ENCODE peak calls at places on chromosomes 3 and 15, in six cellular contexts. One of them, this sample, is unnamed.

GRCh38 chr3:119662604-119663377 is 2.4 kb upstream of the POPDC2 start:
- DNase-seq in NCI-H748 treated with DMSO at 0.1 percent for 48 hours: no peak
- DNase-seq in left colon: no peak
- DNase-seq in PC-3: peak; percentile 70
- DNase-seq in adrenal gland: no peak
- DNase-seq in Right ventricle myocardium inferior: no peak
- DNase-seq in this sample: no peak

GRCh38 chr15:40405501-40406381 is at the start of gene IVD:
- DNase-seq in NCI-H748 treated with DMSO at 0.1 percent for 48 hours: peak; percentile 59
- DNase-seq in left colon: peak; percentile 94
- DNase-seq in PC-3: peak; percentile 98
- DNase-seq in adrenal gland: peak; percentile 96
- DNase-seq in Right ventricle myocardium inferior: peak; percentile 97
- DNase-seq in this sample: peak; percentile 99

GRCh38 chr3:182746959-182747358 is 46.3 kb upstream of the ATP11B start:
- DNase-seq in NCI-H748 treated with DMSO at 0.1 percent for 48 hours: no peak
- DNase-seq in left colon: no peak
- DNase-seq in PC-3: peak; percentile 22
- DNase-seq in adrenal gland: no peak
- DNase-seq in Right ventricle myocardium inferior: no peak
- DNase-seq in this sample: no peak

GRCh38 chr3:147604136-147604535 is 195.0 kb downstream of the ZIC1 start:
- DNase-seq in NCI-H748 treated with DMSO at 0.1 percent for 48 hours: no peak
- DNase-seq in left colon: no peak
- DNase-seq in PC-3: no peak
- DNase-seq in adrenal gland: no peak
- DNase-seq in Right ventricle myocardium inferior: no peak
- DNase-seq in this sample: no peak

GRCh38 chr15:91853501-91853967 is at the start of gene SLCO3A1:
- DNase-seq in NCI-H748 treated with DMSO at 0.1 percent for 48 hours: no peak
- DNase-seq in left colon: peak; percentile 76
- DNase-seq in PC-3: no peak
- DNase-seq in adrenal gland: peak; percentile 75
- DNase-seq in Right ventricle myocardium inferior: peak; percentile 93
- DNase-seq in this sample: peak; percentile 85

GRCh38 chr3:62211675-62212429 is 161.5 kb downstream of the FEZF2 start:
- DNase-seq in NCI-H748 treated with DMSO at 0.1 percent for 48 hours: no peak
- DNase-seq in left colon: no peak
- DNase-seq in PC-3: peak; percentile 32
- DNase-seq in adrenal gland: no peak
- DNase-seq in Right ventricle myocardium inferior: no peak
- DNase-seq in this sample: no peak

GRCh38 chr3:148021400-148021799 is 612.2 kb downstream of the ZIC1 start:
- DNase-seq in NCI-H748 treated with DMSO at 0.1 percent for 48 hours: no peak
- DNase-seq in left colon: no peak
- DNase-seq in PC-3: peak; percentile 46
- DNase-seq in adrenal gland: no peak
- DNase-seq in Right ventricle myocardium inferior: no peak
- DNase-seq in this sample: no peak

GRCh38 chr3:51024765-51025681 is 350.3 kb downstream of the DOCK3 start:
- DNase-seq in NCI-H748 treated with DMSO at 0.1 percent for 48 hours: no peak
- DNase-seq in left colon: peak; percentile 57
- DNase-seq in PC-3: no peak
- DNase-seq in adrenal gland: no peak
- DNase-seq in Right ventricle myocardium inferior: no peak
- DNase-seq in this sample: peak; percentile 64

GRCh38 chr3:30664449-30664848 is 58.0 kb downstream of the TGFBR2 start:
- DNase-seq in NCI-H748 treated with DMSO at 0.1 percent for 48 hours: no peak
- DNase-seq in left colon: no peak
- DNase-seq in PC-3: no peak
- DNase-seq in adrenal gland: no peak
- DNase-seq in Right ventricle myocardium inferior: no peak
- DNase-seq in this sample: no peak

GRCh38 chr3:141331370-141332318 is 36.7 kb upstream of the ZBTB38 start:
- DNase-seq in NCI-H748 treated with DMSO at 0.1 percent for 48 hours: no peak
- DNase-seq in left colon: no peak
- DNase-seq in PC-3: peak; percentile 81
- DNase-seq in adrenal gland: peak; percentile 77
- DNase-seq in Right ventricle myocardium inferior: peak; percentile 75
- DNase-seq in this sample: peak; percentile 89

GRCh38 chr3:53780806-53781205 is 65.4 kb downstream of the CHDH start:
- DNase-seq in NCI-H748 treated with DMSO at 0.1 percent for 48 hours: no peak
- DNase-seq in left colon: no peak
- DNase-seq in PC-3: no peak
- DNase-seq in adrenal gland: no peak
- DNase-seq in Right ventricle myocardium inferior: no peak
- DNase-seq in this sample: no peak

GRCh38 chr3:113658107-113658506 is 38.3 kb downstream of the USF3 start:
- DNase-seq in NCI-H748 treated with DMSO at 0.1 percent for 48 hours: no peak
- DNase-seq in left colon: no peak
- DNase-seq in PC-3: no peak
- DNase-seq in adrenal gland: no peak
- DNase-seq in Right ventricle myocardium inferior: no peak
- DNase-seq in this sample: no peak

This sample was measured in right cardiac atrium.